ENCODE peak calls at places on chromosomes 11 and 22, in eight cellular contexts. Z is brain microvascular endothelial cell, T is uterus, E is GM23338, B is PC-9, V is ovary, J is cardiac muscle cell, M is coronary artery. W is an unnamed sample.
A peak's percentile ranks its signal among the peaks of the same experiment; 100 is the strongest.

GRCh38 chr11:44559207-44559943 is 6.1 kb upstream of the CD82 start:
- DNase-seq in Z (no peak), T (no peak), E (peak; percentile 97), B (no peak), V (no peak), J (no peak), M (no peak), W (no peak)

GRCh38 chr11:123822022-123822421 is 15.9 kb upstream of the OR6M1 start:
- DNase-seq in Z (no peak), T (no peak), E (no peak), B (no peak), V (no peak), J (no peak), M (no peak), W (peak; percentile 17)

GRCh38 chr22:28146401-28147304 is 227.6 kb upstream of the PITPNB start:
- DNase-seq in Z (no peak), T (no peak), E (no peak), B (no peak), V (no peak), J (no peak), M (no peak), W (no peak)

GRCh38 chr22:44862981-44863860 is 110.8 kb downstream of the ARHGAP8 start:
- DNase-seq in Z (no peak), T (no peak), E (peak; percentile 48), B (no peak), V (no peak), J (no peak), M (no peak), W (peak; percentile 61)

GRCh38 chr22:20219667-20220628 is 48.2 kb downstream of the RTN4R start:
- DNase-seq in Z (no peak), T (no peak), E (peak; percentile 38), B (no peak), V (no peak), J (no peak), M (no peak), W (peak; percentile 68)

GRCh38 chr22:19126874-19127273 is 4.2 kb upstream of the TSSK2 start:
- DNase-seq in Z (no peak), T (no peak), E (no peak), B (no peak), V (no peak), J (no peak), M (no peak), W (no peak)

GRCh38 chr22:23226497-23226850 is 46.2 kb downstream of the BCR start:
- DNase-seq in Z (no peak), T (no peak), E (no peak), B (no peak), V (no peak), J (no peak), M (no peak), W (no peak)

GRCh38 chr11:14073821-14074529 is 111.5 kb downstream of the SPON1 start:
- DNase-seq in Z (no peak), T (peak; percentile 75), E (peak; percentile 13), B (no peak), V (peak; percentile 27), J (no peak), M (no peak), W (no peak)

GRCh38 chr22:46379301-46379930 is 43.9 kb downstream of the TRMU start:
- DNase-seq in Z (no peak), T (no peak), E (no peak), B (no peak), V (no peak), J (no peak), M (no peak), W (no peak)

GRCh38 chr11:1829039-1829820 is 5.6 kb upstream of the SYT8 start:
- DNase-seq in Z (peak; percentile 25), T (no peak), E (no peak), B (peak; percentile 72), V (no peak), J (no peak), M (no peak), W (no peak)

GRCh38 chr22:46355369-46355995 is 20.0 kb downstream of the TRMU start:
- DNase-seq in Z (peak; percentile 44), T (peak; percentile 37), E (peak; percentile 89), B (peak; percentile 69), V (peak; percentile 56), J (peak; percentile 80), M (no peak), W (peak; percentile 79)

GRCh38 chr22:50726643-50727340 is 11.2 kb upstream of the ACR start:
- DNase-seq in Z (no peak), T (no peak), E (peak; percentile 51), B (no peak), V (no peak), J (no peak), M (no peak), W (no peak)

GRCh38 chr11:47578524-47579460 is at the start of the genes KBTBD4 and NDUFS3:
- DNase-seq in Z (peak; percentile 84), T (peak; percentile 88), E (peak; percentile 97), B (peak; percentile 89), V (peak; percentile 90), J (peak; percentile 94), M (peak; percentile 93), W (peak; percentile 94)

GRCh38 chr11:10329935-10330334 is 25.1 kb downstream of the ADM start:
- DNase-seq in Z (peak; percentile 93), T (no peak), E (no peak), B (no peak), V (no peak), J (no peak), M (no peak), W (no peak)

GRCh38 chr22:35615156-35615555 is 2.0 kb downstream of the MB start:
- DNase-seq in Z (no peak), T (no peak), E (no peak), B (no peak), V (no peak), J (no peak), M (no peak), W (no peak)

GRCh38 chr11:126718319-126718718 is 282.3 kb downstream of the KIRREL3 start:
- DNase-seq in Z (no peak), T (no peak), E (no peak), B (no peak), V (no peak), J (no peak), M (no peak), W (no peak)

GRCh38 chr11:92838655-92839334 is 130.7 kb upstream of the MTNR1B start:
- DNase-seq in Z (peak; percentile 11), T (no peak), E (peak; percentile 61), B (no peak), V (no peak), J (peak; percentile 68), M (no peak), W (no peak)

GRCh38 chr22:25742918-25743708 is 1.1 kb downstream of the MYO18B start:
- DNase-seq in Z (no peak), T (no peak), E (no peak), B (no peak), V (no peak), J (no peak), M (no peak), W (no peak)

GRCh38 chr22:25746012-25746373 is 4.0 kb downstream of the MYO18B start:
- DNase-seq in Z (no peak), T (no peak), E (no peak), B (no peak), V (no peak), J (no peak), M (no peak), W (no peak)

GRCh38 chr22:25747245-25747944 is 5.4 kb downstream of the MYO18B start:
- DNase-seq in Z (peak; percentile 97), T (peak; percentile 26), E (no peak), B (peak; percentile 89), V (peak; percentile 27), J (no peak), M (peak; percentile 94), W (no peak)

GRCh38 chr22:25745341-25746011 is 3.5 kb downstream of the MYO18B start:
- DNase-seq in Z (peak; percentile 63), T (no peak), E (no peak), B (no peak), V (no peak), J (no peak), M (no peak), W (no peak)

GRCh38 chr22:25744694-25745093 is 2.7 kb downstream of the MYO18B start:
- DNase-seq in Z (no peak), T (no peak), E (no peak), B (no peak), V (no peak), J (no peak), M (no peak), W (no peak)
- H3K4me3 ChIP-seq in Z (no peak overlapping the region), T (no peak overlapping the region), E (no peak overlapping the region), B (no peak overlapping the region), V (no peak overlapping the region), J (no peak overlapping the region), M (no peak overlapping the region), W (no peak overlapping the region)

DNA sequence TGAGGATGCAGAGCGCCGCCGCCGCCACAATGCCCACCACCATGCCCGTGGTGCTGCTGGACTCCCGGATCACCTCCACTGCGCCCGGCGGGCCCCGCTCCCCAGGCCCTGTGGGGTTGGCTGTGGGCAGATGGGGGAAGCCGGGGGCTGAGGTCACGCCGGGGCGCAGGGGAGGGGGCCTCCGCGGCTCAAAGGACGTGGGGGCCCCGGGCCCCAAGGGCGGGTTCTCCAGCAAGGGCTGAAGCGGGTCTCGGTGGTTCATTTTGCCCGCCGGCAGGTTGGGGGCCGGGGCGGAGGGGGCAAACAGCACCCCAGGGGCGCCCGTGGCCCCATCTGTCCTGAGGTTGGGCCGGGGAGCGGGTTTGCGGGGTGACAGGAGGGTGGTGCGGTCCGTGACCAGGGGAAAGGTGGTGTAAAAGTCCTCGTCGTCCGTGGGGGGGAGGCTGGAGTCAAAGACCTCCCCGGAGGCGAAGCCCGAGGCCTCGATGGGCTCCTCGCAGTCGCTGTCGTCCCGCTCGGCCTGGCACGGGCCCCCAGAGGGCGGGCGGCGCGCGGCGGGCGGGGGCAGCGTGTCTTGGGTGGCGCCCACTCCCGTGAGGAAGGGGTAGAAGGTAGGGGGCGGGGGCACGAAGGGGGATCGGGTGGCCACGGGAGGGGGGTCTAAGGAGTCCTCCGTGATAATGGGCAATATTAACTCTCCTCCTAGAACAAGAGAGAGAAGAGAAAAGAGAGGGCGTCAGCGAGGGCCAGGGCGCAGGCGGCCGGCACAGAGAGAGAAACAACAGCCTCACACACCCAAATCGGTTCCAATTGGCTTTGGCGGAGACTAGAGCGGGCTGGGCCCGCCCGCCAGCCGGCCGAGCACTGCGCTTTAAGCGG is 16.6 kb downstream of the SLC22A12 start:
- DNase-seq in Z (no peak), T (peak; percentile 41), E (peak; percentile 57), B (no peak), V (peak; percentile 59), J (no peak), M (no peak), W (peak; percentile 64)
- H3K4me3 ChIP-seq in Z (no peak overlapping the region), T (peak overlapping the region; percentile 24), E (peak overlapping the region; percentile 0), B (no peak overlapping the region), V (peak overlapping the region; percentile 21), J (no peak overlapping the region), M (peak overlapping the region; percentile 59), W (peak overlapping the region; percentile 4)

DNA sequence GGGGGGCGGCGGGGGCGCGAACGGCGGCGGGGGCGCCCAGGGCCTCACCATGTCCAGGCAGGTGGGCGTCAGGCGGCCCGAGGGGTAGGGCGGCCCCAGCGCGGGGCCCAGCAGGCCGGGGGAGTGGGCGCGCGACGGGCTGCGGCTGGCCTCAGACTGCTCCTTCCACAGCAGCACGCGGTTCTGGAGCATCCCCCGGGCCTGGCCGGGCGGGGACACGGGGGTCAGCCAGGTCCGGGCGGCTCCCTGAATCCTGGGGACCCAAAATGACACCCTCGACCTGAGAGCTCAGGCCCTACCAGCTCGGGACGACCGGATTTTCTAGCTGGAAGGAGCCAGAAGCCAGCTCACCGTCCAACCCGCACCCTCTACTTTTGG is 5.5 kb upstream of the SLC16A8 start:
- DNase-seq in Z (no peak), T (no peak), E (no peak), B (no peak), V (no peak), J (no peak), M (no peak), W (no peak)
- H3K4me3 ChIP-seq in Z (no peak overlapping the region), T (no peak overlapping the region), E (peak overlapping the region; percentile 58), B (no peak overlapping the region), V (no peak overlapping the region), J (no peak overlapping the region), M (peak overlapping the region; percentile 62), W (peak overlapping the region; percentile 26)

GRCh38 chr11:27233654-27234042 is 129.4 kb downstream of the CCDC34 start:
- DNase-seq in Z (no peak), T (no peak), E (no peak), B (no peak), V (no peak), J (no peak), M (no peak), W (no peak)
- H3K4me3 ChIP-seq in Z (no peak overlapping the region), T (no peak overlapping the region), E (no peak overlapping the region), B (no peak overlapping the region), V (no peak overlapping the region), J (no peak overlapping the region), M (no peak overlapping the region), W (no peak overlapping the region)